ENCODE peak calls at places on chromosomes 4 and X, in four cellular contexts. D is psoas muscle, R is tibial nerve, C is heart left ventricle. H is an unnamed sample.

GRCh38 chr4:122836941-122837340 is 10.3 kb downstream of the FGF2 start:
- DNase-seq in D (no peak), C (no peak), R (no peak), H (no peak)

GRCh38 chr4:24594887-24595286 is 10.5 kb upstream of the DHX15 start:
- DNase-seq in C (no peak), R (no peak), D (no peak), H (no peak)

GRCh38 chr4:94290245-94290644 is 52.4 kb downstream of the HPGDS start:
- DNase-seq in R (no peak), C (no peak), D (no peak), H (no peak)

GRCh38 chr4:47838445-47838844 is 578 bp upstream of the CORIN start:
- DNase-seq in C (no peak), R (no peak), D (no peak), H (no peak)

GRCh38 chrX:18702362-18703195 is 4.9 kb upstream of the PPEF1 start:
- DNase-seq in R (no peak), C (no peak), D (no peak), H (no peak)

GRCh38 chr4:4532371-4532770 is 9.5 kb downstream of the STX18 start:
- DNase-seq in D (no peak), R (no peak), C (no peak), H (no peak)

GRCh38 chr4:30208731-30209435 is 511.3 kb upstream of the PCDH7 start:
- DNase-seq in R (no peak), C (no peak), D (no peak), H (no peak)

GRCh38 chr4:70994387-70995099 is 1.1 kb downstream of the DCK start:
- DNase-seq in D (no peak), C (no peak), R (no peak), H (no peak)

GRCh38 chr4:69470561-69470960 is 25.1 kb downstream of the UGT2B4 start:
- DNase-seq in D (no peak), C (no peak), R (no peak), H (no peak)

GRCh38 chr4:186643501-186644315 is 79.9 kb downstream of the FAT1 start:
- DNase-seq in C (no peak), D (no peak), R (no peak), H (no peak)

GRCh38 chr4:10098770-10099139 is 17.8 kb downstream of the WDR1 start:
- DNase-seq in R (no peak), C (no peak), D (no peak), H (no peak)

GRCh38 chr4:182219400-182219799 is 23.8 kb upstream of the TENM3 start:
- DNase-seq in C (no peak), D (no peak), R (no peak), H (no peak)

GRCh38 chrX:46929439-46930018 is 17.3 kb downstream of the JADE3 start:
- DNase-seq in C (no peak), R (no peak), D (no peak), H (no peak)

GRCh38 chr4:6944311-6945051 is 34.9 kb downstream of the TBC1D14 start:
- DNase-seq in R (no peak), C (no peak), D (no peak), H (no peak)
- H3K4me3 ChIP-seq in R (no peak), C (no peak), D (no peak), H (no peak)

DNA sequence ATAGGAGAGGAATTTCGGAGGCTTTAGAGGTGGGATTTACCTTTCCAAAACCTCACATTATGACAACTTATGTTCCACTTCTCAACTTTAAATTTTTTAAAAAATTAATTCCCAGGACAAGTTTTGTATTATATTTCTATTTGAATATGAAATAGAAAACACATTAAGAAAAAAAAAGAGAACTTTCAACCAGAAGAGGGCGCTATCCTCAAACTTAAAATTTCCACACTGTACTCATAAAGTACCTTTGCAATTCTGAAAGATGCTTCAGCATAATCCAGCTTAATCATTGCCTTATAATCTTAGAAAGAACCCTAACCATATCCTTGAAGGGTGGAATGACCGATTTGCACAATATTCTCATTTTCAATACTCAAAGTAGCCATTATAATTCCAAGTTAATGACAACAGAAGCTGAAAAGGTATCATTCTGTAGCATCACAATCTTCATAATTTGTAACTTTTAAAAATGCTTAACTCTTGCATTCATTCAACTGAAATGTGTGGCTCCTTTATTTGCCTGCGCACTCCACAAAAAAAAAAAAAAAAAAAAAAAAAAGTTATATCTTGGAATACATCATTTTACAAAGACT is 158.0 kb downstream of the KCNIP4 start:
- DNase-seq in C (no peak), D (no peak), R (no peak), H (no peak)
- TF ChIP-seq CTCF in C (peak), D (peak), R (peak), H (peak)

GRCh38 chr4:151407466-151408379 is 1.3 kb upstream of the FHIP1A start:
- DNase-seq in R (no peak), C (peak), D (peak), H (no peak)

GRCh38 chr4:151407018-151407417 is 2.0 kb upstream of the FHIP1A start:
- DNase-seq in D (no peak), C (no peak), R (no peak), H (no peak)

GRCh38 chr4:151408380-151408629 is 671 bp upstream of the FHIP1A start:
- DNase-seq in R (no peak), C (no peak), D (no peak), H (no peak)

GRCh38 chr4:151408630-151409469 is at the start of gene FHIP1A:
- DNase-seq in R (peak), D (peak), C (peak), H (peak)

GRCh38 chr4:151409470-151410313 is 716 bp downstream of the FHIP1A start:
- DNase-seq in C (no peak), R (no peak), D (peak), H (no peak)
- H3K27ac ChIP-seq in C (peak), R (no peak), D (peak), H (no peak)

GRCh38 chrX:104334971-104335370 is 80.2 kb upstream of the ESX1 start:
- DNase-seq in D (no peak), R (no peak), C (no peak), H (no peak)

GRCh38 chrX:104330966-104331365 is 76.2 kb upstream of the ESX1 start:
- DNase-seq in R (no peak), D (no peak), C (no peak), H (no peak)

GRCh38 chrX:104335765-104336164 is 81.0 kb upstream of the ESX1 start:
- DNase-seq in C (no peak), R (no peak), D (no peak), H (no peak)
- H3K4me3 ChIP-seq in C (no peak), R (no peak), D (no peak), H (no peak)

DNA sequence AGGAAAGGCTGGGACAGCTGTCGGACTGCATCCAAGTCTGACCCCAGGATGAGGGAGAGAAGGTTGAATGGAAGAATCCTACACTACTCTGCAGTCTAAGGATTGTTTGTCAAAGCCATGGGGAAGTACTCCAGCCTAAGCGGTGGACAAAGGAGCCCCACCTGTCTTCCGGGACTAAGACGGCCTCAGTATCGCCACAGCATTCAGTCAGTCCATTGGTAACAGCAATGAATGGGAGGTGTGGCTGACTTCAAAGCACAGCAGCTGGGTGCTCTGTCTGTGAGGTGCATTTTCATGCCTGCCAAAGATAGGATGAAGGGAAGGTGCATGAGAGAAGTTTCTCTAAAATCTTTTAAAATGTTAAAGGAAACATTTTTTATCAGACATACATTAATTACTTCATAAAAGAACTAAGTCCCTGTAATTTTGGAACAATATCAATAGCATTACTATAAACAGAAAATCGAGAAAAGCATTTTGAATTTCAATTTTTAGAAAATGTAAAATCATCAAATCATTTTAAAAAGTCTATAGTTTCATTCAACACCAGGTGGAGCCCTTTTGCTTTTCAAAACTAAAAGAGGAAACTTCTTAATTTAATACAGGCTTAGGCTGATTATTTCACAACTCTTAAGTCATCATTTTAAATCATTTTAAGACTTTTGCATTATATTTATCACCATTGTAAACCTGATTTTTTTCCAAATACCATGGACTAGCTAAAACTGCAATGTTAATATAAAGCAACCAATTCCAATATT is 27.6 kb upstream of the INTU start:
- DNase-seq in R (no peak), C (no peak), D (no peak), H (peak)
- TF ChIP-seq CTCF in R (peak), C (peak), D (peak), H (no peak)

GRCh38 chr4:155696226-155696625 is 29.6 kb downstream of the GUCY1A1 start:
- DNase-seq in D (no peak), R (no peak), C (no peak), H (no peak)

GRCh38 chr4:155690044-155690837 is 23.6 kb downstream of the GUCY1A1 start:
- DNase-seq in C (no peak), D (no peak), R (no peak), H (no peak)

GRCh38 chr4:155692990-155693659 is 26.5 kb downstream of the GUCY1A1 start:
- DNase-seq in R (no peak), C (no peak), D (no peak), H (no peak)

GRCh38 chr4:155694100-155694785 is 27.6 kb downstream of the GUCY1A1 start:
- DNase-seq in C (no peak), D (no peak), R (no peak), H (no peak)

GRCh38 chr4:155692361-155692760 is 25.7 kb downstream of the GUCY1A1 start:
- DNase-seq in C (no peak), D (no peak), R (no peak), H (no peak)
- H3K27ac ChIP-seq in C (no peak), D (no peak), R (no peak), H (no peak)

DNA sequence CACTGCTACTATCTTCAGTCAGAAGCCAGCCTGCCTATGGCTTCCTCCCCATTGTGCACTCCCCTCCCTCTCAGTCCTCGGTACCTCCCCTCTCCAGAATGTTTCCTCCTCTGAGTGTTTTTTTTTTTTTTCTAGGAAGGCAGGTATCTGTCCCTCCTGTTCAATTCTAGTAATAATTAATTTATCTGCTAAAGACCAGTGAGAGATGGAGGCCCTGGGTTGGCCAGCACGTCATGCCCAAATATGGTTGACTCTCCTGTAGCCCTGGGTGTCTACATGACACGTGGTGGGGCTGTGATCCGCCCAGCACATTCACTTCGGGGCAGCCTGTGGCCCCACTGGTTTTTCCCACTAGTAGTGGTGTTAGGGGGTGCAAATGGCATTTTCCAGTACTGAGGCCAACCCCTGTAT is 1.8 kb downstream of the FLNA start:
- DNase-seq in D (no peak), C (no peak), R (no peak), H (no peak)
- H3K4me3 ChIP-seq in D (peak), C (peak), R (no peak), H (no peak)